ENCODE peak calls at places on chromosomes 16 and 17, in four cellular contexts. I is progenitor cell of endocrine pancreas, Y is kidney epithelial cell, E is osteocyte. W is an unnamed sample.

GRCh38 chr17:41909088-41909487 is 9.7 kb downstream of the ACLY start:
- DNase-seq in E (no peak), I (no peak), Y (no peak), W (no peak)

GRCh38 chr17:65554568-65555223 is 6.8 kb downstream of the AXIN2 start:
- DNase-seq in E (no peak), I (no peak), Y (no peak), W (no peak)

GRCh38 chr17:64399071-64399766 is 8.6 kb upstream of the PECAM1 start:
- DNase-seq in E (no peak), Y (peak), I (no peak), W (no peak)

GRCh38 chr17:16027708-16028584 is 28.3 kb downstream of the TTC19 start:
- DNase-seq in Y (peak), I (no peak), E (no peak), W (no peak)

GRCh38 chr17:75856062-75856681 is 1.0 kb upstream of the WBP2 start:
- DNase-seq in I (no peak), Y (no peak), E (no peak), W (no peak)

GRCh38 chr17:76678330-76678729 is 32.4 kb downstream of the MXRA7 start:
- DNase-seq in Y (no peak), E (no peak), I (no peak), W (no peak)

GRCh38 chr17:37743875-37744632 is 805 bp downstream of the HNF1B start:
- DNase-seq in E (no peak), I (peak), Y (no peak), W (peak)

GRCh38 chr16:83533193-83533592 is 274.6 kb upstream of the HSBP1 start:
- DNase-seq in Y (peak), I (no peak), E (no peak), W (no peak)

GRCh38 chr17:59547131-59547915 is 18.1 kb upstream of the DHX40 start:
- DNase-seq in I (no peak), E (no peak), Y (no peak), W (no peak)

GRCh38 chr16:19817122-19817521 is 67.5 kb downstream of the GPRC5B start:
- DNase-seq in I (no peak), Y (no peak), E (no peak), W (no peak)

DNA sequence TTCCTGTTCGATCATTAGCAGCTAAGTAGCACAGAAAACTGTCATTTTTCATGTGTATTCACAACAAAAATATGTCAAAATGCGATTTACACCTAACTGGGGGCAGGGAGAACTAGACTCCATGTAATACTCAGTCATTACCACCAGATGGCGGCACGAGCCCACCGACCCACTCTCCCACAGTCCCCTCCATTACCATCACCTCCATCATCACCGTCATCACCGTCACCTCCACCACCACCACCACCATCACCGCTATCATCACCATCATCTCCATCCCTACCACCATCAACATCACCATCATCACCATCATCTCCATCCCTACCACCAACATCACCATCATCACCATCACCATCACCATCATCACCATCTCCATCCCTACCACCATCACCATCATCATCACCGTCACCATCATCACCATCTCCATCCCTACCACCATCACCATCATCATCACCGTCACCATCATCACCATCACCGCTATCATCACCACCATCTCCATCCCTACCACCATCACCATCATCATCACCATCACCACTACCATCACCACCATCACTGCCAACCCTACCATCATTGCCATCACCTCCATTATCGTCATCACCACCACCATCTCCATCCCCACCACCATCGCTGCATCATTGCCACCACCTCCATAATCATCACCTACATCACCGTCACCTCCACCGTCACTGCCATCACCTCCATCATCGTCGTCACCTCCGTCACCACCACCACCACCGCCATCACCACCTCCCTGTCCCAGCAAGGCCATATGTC is 14.4 kb downstream of the NDUFAF8 start:
- DNase-seq in Y (no peak), I (no peak), E (no peak), W (peak)
- TF ChIP-seq CTCF in Y (peak), I (peak), E (peak), W (no peak)

DNA sequence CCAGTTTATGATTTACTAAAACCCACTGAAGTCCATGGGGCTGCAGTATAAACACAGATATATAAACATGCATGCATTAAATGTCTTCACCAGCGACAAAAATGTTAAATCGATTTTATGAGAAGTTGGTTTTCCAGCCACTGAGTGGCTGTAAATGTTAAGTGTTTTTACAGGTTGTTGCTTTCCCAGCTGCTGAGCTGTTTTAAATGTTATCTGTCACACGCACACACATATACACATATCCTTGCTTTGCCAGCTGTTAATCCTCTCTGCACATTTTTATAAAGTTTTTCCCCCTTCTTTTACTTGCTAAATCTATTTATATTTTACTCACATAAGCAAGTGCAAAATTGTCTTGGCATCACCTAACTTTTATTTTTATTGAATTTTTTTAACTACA is 125.1 kb upstream of the KCNJ16 start:
- DNase-seq in Y (no peak), I (no peak), E (no peak), W (no peak)
- TF ChIP-seq CTCF in Y (no peak), I (no peak), E (no peak), W (no peak)

GRCh38 chr17:7745748-7746470 is 28.4 kb downstream of the DNAH2 start:
- DNase-seq in E (no peak), I (no peak), Y (peak), W (no peak)
- TF ChIP-seq CTCF in E (peak), I (peak), Y (peak), W (no peak)

GRCh38 chr17:17398928-17399926 is 77.6 kb upstream of the MED9 start:
- DNase-seq in Y (no peak), I (no peak), E (no peak), W (no peak)
- TF ChIP-seq CTCF in Y (no peak), I (no peak), E (no peak), W (no peak)

DNA sequence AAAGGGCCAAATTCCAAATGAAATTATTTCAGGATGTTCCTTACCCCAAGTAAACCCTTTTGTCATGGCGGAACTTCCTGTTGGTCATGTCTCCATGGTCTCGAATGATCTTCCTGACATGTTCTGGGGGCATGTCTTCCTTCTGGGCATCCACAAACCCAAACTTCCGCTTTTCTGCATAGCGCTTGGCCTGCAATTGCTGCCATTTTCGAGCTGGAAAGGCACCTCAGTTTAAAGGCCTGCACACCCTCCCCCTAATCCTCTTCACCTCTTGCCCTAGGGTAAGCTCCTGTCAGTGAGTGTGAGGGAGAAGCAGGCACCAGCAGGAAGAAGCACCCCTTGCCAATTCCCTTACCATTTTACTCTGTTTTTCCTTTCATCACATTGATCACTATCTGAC is 1.2 kb downstream of the PRPF8 start:
- DNase-seq in E (no peak), Y (no peak), I (no peak), W (no peak)
- TF ChIP-seq CTCF in E (no peak), Y (no peak), I (no peak), W (no peak)

DNA sequence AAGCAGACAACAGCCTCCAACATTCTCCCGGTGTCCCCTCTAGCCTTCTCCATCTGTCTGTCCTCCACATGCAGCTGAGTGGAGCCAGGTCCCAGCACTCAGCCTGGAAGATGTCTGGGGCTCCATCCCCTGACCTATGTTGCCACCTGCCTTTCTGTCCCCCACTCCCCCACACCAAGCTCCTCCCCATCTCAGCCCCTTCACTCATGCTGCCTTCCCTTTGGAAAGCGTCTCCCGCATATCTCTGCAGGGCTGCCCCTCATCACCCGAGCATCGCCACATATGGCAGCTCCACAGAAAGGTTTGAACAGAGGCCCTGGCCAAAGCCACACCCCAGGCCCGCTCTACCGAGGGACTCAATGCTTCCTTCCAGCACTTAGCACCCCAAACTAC is 24.2 kb downstream of the NSMCE1 start:
- DNase-seq in I (no peak), E (no peak), Y (no peak), W (no peak)
- TF ChIP-seq CTCF in I (no peak), E (no peak), Y (no peak), W (no peak)

DNA sequence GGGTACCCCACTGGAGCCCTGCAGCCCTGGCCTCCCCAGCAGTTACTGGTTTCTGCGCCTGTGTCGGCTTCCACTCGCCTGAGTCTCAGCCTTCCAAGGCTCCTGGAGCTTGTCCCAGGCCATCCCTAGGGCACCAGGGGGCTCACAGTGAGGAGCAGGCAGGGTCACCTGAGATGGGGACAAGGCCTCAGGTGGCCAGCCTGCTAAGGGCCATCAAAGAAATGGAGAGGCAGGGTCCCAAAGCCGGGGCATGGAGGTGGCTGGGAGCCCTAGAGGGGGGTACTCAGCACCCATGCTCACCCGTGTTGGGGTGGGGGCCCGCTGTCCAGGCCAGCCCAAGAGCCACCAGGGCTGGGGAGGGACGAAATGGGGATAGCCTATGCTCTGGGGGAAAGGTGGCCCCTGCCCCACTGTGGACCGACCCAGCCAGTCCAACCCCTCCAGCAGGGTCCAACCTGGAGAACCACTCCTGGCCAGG is 1.3 kb downstream of the FASN start:
- DNase-seq in Y (no peak), E (no peak), I (no peak), W (no peak)
- TF ChIP-seq CTCF in Y (no peak), E (no peak), I (no peak), W (no peak)

DNA sequence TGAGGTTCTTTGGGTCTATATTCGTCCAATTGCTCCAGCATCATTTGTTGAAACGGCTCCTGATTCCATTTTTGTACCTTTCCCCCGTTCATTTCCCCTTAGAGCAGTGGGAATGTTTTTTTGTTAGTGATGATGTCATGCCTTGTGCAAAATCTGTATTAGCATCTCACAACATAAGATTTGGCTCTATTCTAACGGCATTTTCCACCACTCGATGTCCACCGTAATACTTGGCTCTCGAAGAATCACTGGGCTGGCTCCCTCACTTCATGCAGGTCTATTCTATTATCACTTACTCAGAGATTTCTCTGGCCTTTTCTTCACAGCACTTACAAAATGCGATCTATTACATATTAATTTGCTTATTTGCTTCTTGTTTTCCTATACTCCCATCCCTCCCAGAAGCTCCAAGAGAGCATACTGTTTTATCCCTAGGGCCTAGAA is 571 bp upstream of the NME1 start:
- DNase-seq in I (no peak), E (no peak), Y (no peak), W (no peak)
- TF ChIP-seq CTCF in I (no peak), E (no peak), Y (no peak), W (no peak)

DNA sequence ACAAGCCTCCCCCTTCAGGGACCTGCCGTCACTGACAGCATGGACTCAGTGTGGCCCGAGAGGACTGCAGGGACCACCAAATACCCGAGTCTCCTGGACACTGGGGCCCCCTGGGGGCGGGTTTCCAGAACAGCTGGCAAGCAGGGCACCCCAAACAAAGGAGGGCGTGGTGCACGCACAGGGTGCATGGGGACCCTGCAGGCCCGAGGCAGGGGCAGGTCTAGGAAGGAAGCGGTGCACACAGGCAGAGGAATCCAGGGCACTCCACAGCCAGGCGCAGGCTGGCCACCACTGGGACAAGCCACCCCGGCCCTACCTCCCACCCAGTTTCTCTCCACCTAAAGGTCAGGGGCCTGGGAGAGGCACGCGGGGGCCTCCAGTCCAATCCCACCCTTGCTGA is 28.7 kb upstream of the ENPP7 start:
- DNase-seq in Y (no peak), E (no peak), I (no peak), W (no peak)
- TF ChIP-seq CTCF in Y (no peak), E (peak), I (peak), W (no peak)

DNA sequence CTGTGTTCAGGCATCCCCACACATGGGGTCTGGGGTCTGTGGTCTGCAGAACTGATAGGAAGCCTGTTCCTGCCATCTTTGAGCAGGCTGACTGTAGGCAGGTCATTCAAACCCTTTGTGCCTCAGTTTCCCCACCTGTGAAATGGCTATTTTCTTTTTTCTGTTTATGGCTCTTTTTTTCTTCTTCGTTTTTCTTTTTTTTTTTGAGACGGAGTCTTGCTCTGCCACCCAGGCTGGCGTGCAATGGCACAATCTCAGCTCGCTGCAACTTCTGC is 72.5 kb downstream of the ABCC6 start:
- DNase-seq in E (no peak), I (no peak), Y (no peak), W (no peak)
- TF ChIP-seq CTCF in E (no peak), I (no peak), Y (no peak), W (no peak)

W was measured in activated B cell treated with CpG ODN at 0.5 μM for 24 hours.